ENCODE peak calls at places on chromosomes 1 and 21, in four cellular contexts. W is A549, R is fibroblast of lung, T is GM23338. E is an unnamed sample.
A peak's percentile ranks its signal among the peaks of the same experiment; 100 is the strongest.

GRCh38 chr1:111318483-111319000 is 27.9 kb downstream of the CHIA start:
- DNase-seq in W (no peak), R (no peak), T (no peak), E (no peak)

GRCh38 chr1:24905355-24905978 is 24.6 kb downstream of the RUNX3 start:
- DNase-seq in W (no peak), R (no peak), T (no peak), E (no peak)

GRCh38 chr1:175649416-175649815 is 94.0 kb downstream of the TNR start:
- DNase-seq in W (no peak), R (no peak), T (peak; percentile 44), E (no peak)

GRCh38 chr1:11736746-11737639 is 1.1 kb downstream of the AGTRAP start:
- DNase-seq in W (peak; percentile 63), R (peak; percentile 80), T (peak; percentile 79), E (peak; percentile 57)

GRCh38 chr1:235074335-235075120 is 54.1 kb downstream of the TOMM20 start:
- DNase-seq in W (peak; percentile 86), R (peak; percentile 84), T (peak; percentile 20), E (peak; percentile 70)

GRCh38 chr1:4023678-4024077 is 123.6 kb upstream of the C1orf174 start:
- DNase-seq in W (no peak), R (no peak), T (no peak), E (no peak)

GRCh38 chr21:32772281-32773047 is 909 bp upstream of the PAXBP1 start:
- DNase-seq in W (no peak), R (peak; percentile 53), T (peak; percentile 8), E (peak; percentile 19)

GRCh38 chr1:37288900-37289299 is 185.5 kb upstream of the ZC3H12A start:
- DNase-seq in W (no peak), R (no peak), T (no peak), E (no peak)

GRCh38 chr1:19315378-19316206 is 3.5 kb downstream of the SLC66A1 start:
- DNase-seq in W (no peak), R (peak; percentile 65), T (no peak), E (no peak)

GRCh38 chr1:56686171-56686570 is 41.1 kb downstream of the PRKAA2 start:
- DNase-seq in W (peak; percentile 5), R (peak; percentile 28), T (no peak), E (no peak)

GRCh38 chr1:175394739-175395138 is 202.2 kb upstream of the KIAA0040 start:
- DNase-seq in W (no peak), R (no peak), T (no peak), E (no peak)

GRCh38 chr21:21631961-21632360 is 633.8 kb downstream of the NCAM2 start:
- DNase-seq in W (no peak), R (peak; percentile 50), T (no peak), E (no peak)

GRCh38 chr1:229114315-229114714 is 156.6 kb upstream of the RAB4A start:
- DNase-seq in W (peak; percentile 32), R (peak; percentile 13), T (no peak), E (no peak)
- H3K4me2 ChIP-seq in W (peak overlapping the region; percentile 19), R (no peak overlapping the region), T (no peak overlapping the region), E (no peak overlapping the region)

GRCh38 chr21:15908187-15908586 is 178.4 kb downstream of the USP25 start:
- DNase-seq in W (no peak), R (peak; percentile 55), T (no peak), E (no peak)
- H3K4me2 ChIP-seq in W (no peak overlapping the region), R (no peak overlapping the region), T (no peak overlapping the region), E (no peak overlapping the region)

GRCh38 chr1:168921514-168922106 is 184.9 kb upstream of the ATP1B1 start:
- DNase-seq in W (no peak), R (no peak), T (no peak), E (no peak)

GRCh38 chr1:168917796-168918195 is 188.7 kb upstream of the ATP1B1 start:
- DNase-seq in W (no peak), R (no peak), T (no peak), E (no peak)

GRCh38 chr1:168923521-168924136 is 182.9 kb upstream of the ATP1B1 start:
- DNase-seq in W (peak; percentile 33), R (no peak), T (no peak), E (no peak)

GRCh38 chr1:168918860-168919741 is 187.4 kb upstream of the ATP1B1 start:
- DNase-seq in W (peak; percentile 18), R (no peak), T (peak; percentile 66), E (peak; percentile 74)

DNA sequence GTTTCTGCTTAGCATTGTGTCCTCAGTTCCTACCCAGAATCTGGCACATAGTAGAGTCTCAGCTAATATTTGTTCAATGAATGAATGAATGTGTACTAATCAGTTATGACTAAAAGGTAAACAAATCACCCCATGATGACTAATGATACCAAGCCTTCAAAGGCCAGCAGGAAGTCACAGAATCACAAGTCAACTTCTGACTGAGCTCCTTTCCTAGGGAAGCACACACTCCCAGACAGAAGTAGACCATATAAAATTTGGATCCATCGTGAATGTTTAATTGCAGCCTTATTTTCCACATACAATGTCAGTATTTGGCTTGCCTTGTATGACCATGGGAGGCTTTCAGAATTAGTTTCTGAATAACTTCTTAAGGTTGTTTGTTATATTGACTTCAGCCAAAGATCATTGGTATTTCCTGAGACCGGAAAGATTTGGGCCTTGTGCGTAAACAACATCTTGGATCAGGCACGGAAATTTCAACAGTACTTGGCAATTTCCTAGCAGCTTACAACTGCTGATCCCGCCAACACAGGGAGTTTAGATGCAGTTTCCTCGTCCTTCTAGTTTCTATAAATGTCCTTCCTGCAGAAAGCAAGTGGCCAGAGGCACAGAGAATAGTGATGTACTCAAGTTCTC is 185.9 kb upstream of the ATP1B1 start:
- DNase-seq in W (peak; percentile 87), R (no peak), T (no peak), E (no peak)
- H3K4me2 ChIP-seq in W (peak overlapping the region; percentile 67), R (peak overlapping the region; percentile 21), T (no peak overlapping the region), E (no peak overlapping the region)

DNA sequence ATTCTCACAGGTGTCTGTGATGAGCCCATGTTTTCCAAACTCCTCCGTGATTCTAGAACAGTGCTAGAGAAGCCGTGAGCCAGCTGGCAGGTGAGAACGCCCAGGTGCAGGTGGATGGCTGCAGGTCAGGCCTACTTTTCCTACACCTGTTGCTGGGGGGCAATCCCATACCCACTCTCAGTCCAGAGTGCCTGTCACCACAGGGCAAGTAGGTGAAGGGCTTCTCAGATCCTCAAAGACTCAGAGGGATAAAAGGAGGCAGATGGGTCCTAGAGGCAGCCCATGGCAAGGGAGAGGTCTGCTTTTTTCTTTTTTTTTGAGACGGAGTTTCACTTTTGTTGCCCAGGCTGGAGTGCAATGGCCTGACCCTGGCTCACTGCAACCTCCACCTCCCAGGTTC is 50.7 kb upstream of the H6PD start:
- DNase-seq in W (no peak), R (no peak), T (no peak), E (no peak)
- H3K4me2 ChIP-seq in W (peak overlapping the region; percentile 94), R (peak overlapping the region; percentile 79), T (peak overlapping the region; percentile 98), E (peak overlapping the region; percentile 95)

GRCh38 chr1:50978144-50978851 is 8.3 kb downstream of the CDKN2C start:
- DNase-seq in W (peak; percentile 84), R (peak; percentile 60), T (peak; percentile 94), E (peak; percentile 87)

GRCh38 chr1:50979964-50980363 is 9.9 kb downstream of the CDKN2C start:
- DNase-seq in W (no peak), R (no peak), T (no peak), E (no peak)

GRCh38 chr1:50981741-50982140 is 11.7 kb downstream of the CDKN2C start:
- DNase-seq in W (no peak), R (no peak), T (no peak), E (no peak)

GRCh38 chr1:50978852-50979781 is 9.1 kb downstream of the CDKN2C start:
- DNase-seq in W (peak; percentile 75), R (no peak), T (no peak), E (peak; percentile 41)

DNA sequence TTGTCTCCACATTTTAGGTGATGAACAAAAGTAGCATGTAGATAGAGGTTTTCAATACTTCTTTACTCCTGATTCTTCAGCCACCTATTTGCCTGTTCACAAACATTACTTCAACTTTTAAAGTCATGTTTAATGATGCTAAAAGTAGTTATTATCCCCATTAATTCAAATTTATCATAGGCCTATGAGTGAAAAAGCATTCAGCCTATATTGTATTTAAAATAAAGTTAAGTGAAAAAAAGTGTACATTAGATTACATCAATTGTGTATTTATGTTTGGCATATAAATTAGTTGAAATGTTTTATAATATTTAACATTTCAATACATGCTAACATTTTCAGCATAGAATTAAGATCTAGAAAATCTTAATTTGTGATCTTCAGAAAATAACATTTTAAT is 10.5 kb downstream of the CDKN2C start:
- DNase-seq in W (no peak), R (no peak), T (no peak), E (no peak)
- H3K4me2 ChIP-seq in W (peak overlapping the region; percentile 84), R (peak overlapping the region; percentile 82), T (no peak overlapping the region), E (no peak overlapping the region)

GRCh38 chr1:248361111-248361715 is at the start of gene OR2T4:
- DNase-seq in W (no peak), R (no peak), T (no peak), E (no peak)
- H3K4me2 ChIP-seq in W (no peak within 1 kb of the TSS), R (no peak within 1 kb of the TSS), T (no peak within 1 kb of the TSS), E (no peak within 1 kb of the TSS)

E was measured in neural progenitor cell.